ENCODE peak calls at places on chromosomes 7 and 10, in five cellular contexts. I is Panc1; P is activated CD4-positive, alpha-beta T cell treated with anti-CD3 and anti-CD28 coated beads, Interleukin-2, amount 50 U/mL, for 48 hours; X is NCI-H510A treated with DMSO at 0.1 percent for 48 hours; E is stomach. T is an unnamed sample.

GRCh38 chr7:23065974-23066373 is 39.6 kb upstream of the KLHL7 start:
- DNase-seq in I (no peak), P (no peak), X (no peak), E (no peak), T (no peak)

GRCh38 chr7:75928600-75928939 is 13.6 kb downstream of the POR start:
- DNase-seq in I (no peak), P (no peak), X (no peak), E (no peak), T (no peak)

GRCh38 chr7:30163231-30163894 is 28.6 kb downstream of the MTURN start:
- DNase-seq in I (no peak), P (no peak), X (peak), E (no peak), T (peak)

GRCh38 chr10:86968994-86969355 is 693 bp downstream of the ADIRF start:
- DNase-seq in I (no peak), P (no peak), X (no peak), E (peak), T (peak)

GRCh38 chr7:46569117-46569433 is 648.0 kb upstream of the IGFBP3 start:
- DNase-seq in I (no peak), P (no peak), X (no peak), E (no peak), T (no peak)

GRCh38 chr10:102368072-102368471 is 27.4 kb upstream of the NFKB2 start:
- DNase-seq in I (no peak), P (no peak), X (no peak), E (no peak), T (peak)

GRCh38 chr7:48390381-48391327 is 219.4 kb downstream of the ABCA13 start:
- DNase-seq in I (no peak), P (no peak), X (no peak), E (no peak), T (peak)

GRCh38 chr7:130896898-130897514 is 163.0 kb upstream of the KLF14 start:
- DNase-seq in I (no peak), P (peak), X (no peak), E (peak), T (peak)

GRCh38 chr7:36249091-36249490 is 96.0 kb downstream of the EEPD1 start:
- DNase-seq in I (no peak), P (no peak), X (no peak), E (no peak), T (no peak)

GRCh38 chr7:10472115-10472514 is 501.6 kb upstream of the PHF14 start:
- DNase-seq in I (no peak), P (no peak), X (no peak), E (no peak), T (no peak)

GRCh38 chr10:60334991-60335390 is 54.7 kb downstream of the ANK3 start:
- DNase-seq in I (no peak), P (no peak), X (no peak), E (no peak), T (no peak)

GRCh38 chr7:16350634-16351033 is 70.7 kb downstream of the CRPPA start:
- DNase-seq in I (no peak), P (no peak), X (no peak), E (no peak), T (no peak)

GRCh38 chr10:97961979-97962378 is 68.4 kb downstream of the CRTAC1 start:
- DNase-seq in I (no peak), P (no peak), X (peak), E (peak), T (no peak)

GRCh38 chr7:110943686-110944350 is 147.1 kb upstream of the LRRN3 start:
- DNase-seq in I (no peak), P (no peak), X (no peak), E (no peak), T (no peak)

GRCh38 chr7:149773446-149774236 is at the start of gene ZNF467:
- DNase-seq in I (no peak), P (peak), X (peak), E (peak), T (peak)

GRCh38 chr7:110307776-110308175 is 783.2 kb upstream of the LRRN3 start:
- DNase-seq in I (no peak), P (no peak), X (no peak), E (no peak), T (no peak)

T was measured in mucosa of gallbladder.